ENCODE peak calls at places on chromosomes 12 and 14, in five cellular contexts. Y, U, P, Z and B are unnamed samples.

GRCh38 chr12:48420031-48420775 is 52.2 kb upstream of the ANP32D start:
- DNase-seq in U (no peak), Z (no peak), P (no peak), Y (no peak), B (no peak)

GRCh38 chr12:120640840-120641833 is 711 bp downstream of the CABP1 start:
- DNase-seq in P (peak), U (no peak), Z (peak), Y (peak), B (no peak)

GRCh38 chr12:109987615-109988014 is 8.6 kb downstream of the GIT2 start:
- DNase-seq in U (no peak), Y (no peak), Z (no peak), P (no peak), B (no peak)

GRCh38 chr12:111033281-111034147 is 113.1 kb upstream of the MYL2 start:
- DNase-seq in Z (no peak), U (no peak), P (peak), Y (no peak), B (no peak)

GRCh38 chr12:76035045-76035444 is 3.5 kb upstream of the PHLDA1 start:
- DNase-seq in Y (no peak), Z (no peak), P (no peak), U (no peak), B (no peak)

GRCh38 chr14:76473381-76474263 is 97.7 kb downstream of the ESRRB start:
- DNase-seq in U (no peak), Y (no peak), Z (peak), P (no peak), B (no peak)

GRCh38 chr14:101473045-101473729 is 88.1 kb upstream of the DIO3 start:
- DNase-seq in U (peak), Y (no peak), Z (no peak), P (no peak), B (no peak)

GRCh38 chr12:59036973-59037807 is 116.9 kb upstream of the LRIG3 start:
- DNase-seq in P (no peak), U (no peak), Y (no peak), Z (no peak), B (no peak)

GRCh38 chr12:65779091-65779642 is 45.1 kb upstream of the HMGA2 start:
- DNase-seq in Y (no peak), P (no peak), Z (no peak), U (no peak), B (no peak)

GRCh38 chr14:52014601-52015267 is 25.4 kb downstream of the RTRAF start:
- DNase-seq in P (no peak), U (no peak), Z (peak), Y (no peak), B (no peak)

GRCh38 chr12:63353559-63353958 is 202.6 kb upstream of the AVPR1A start:
- DNase-seq in U (no peak), P (no peak), Z (no peak), Y (no peak), B (no peak)

GRCh38 chr14:61608245-61609142 is 86.8 kb upstream of the HIF1A start:
- DNase-seq in P (no peak), U (no peak), Z (no peak), Y (no peak), B (no peak)

GRCh38 chr12:112018571-112019237 is 5.5 kb downstream of the ERP29 start:
- DNase-seq in P (no peak), Y (no peak), Z (no peak), U (no peak), B (no peak)

GRCh38 chr12:130835011-130835410 is 4.0 kb downstream of the STX2 start:
- DNase-seq in U (no peak), Z (no peak), Y (no peak), P (no peak), B (no peak)

GRCh38 chr12:78645956-78646355 is 218.6 kb upstream of the SYT1 start:
- DNase-seq in Z (no peak), Y (no peak), P (no peak), U (no peak), B (no peak)

GRCh38 chr14:33781267-33781666 is 169.6 kb downstream of the EGLN3 start:
- DNase-seq in U (no peak), P (no peak), Z (no peak), Y (no peak), B (no peak)

GRCh38 chr14:55411426-55412389 is at the start of gene ATG14:
- DNase-seq in P (peak), U (peak), Y (peak), Z (peak), B (no peak)

GRCh38 chr14:92121207-92121669 is 268 bp downstream of the NDUFB1 start:
- DNase-seq in Z (peak), Y (peak), U (no peak), P (no peak), B (no peak)

GRCh38 chr14:58898655-58899316 is 261.0 kb downstream of the DACT1 start:
- DNase-seq in P (no peak), U (no peak), Y (no peak), Z (no peak), B (no peak)

GRCh38 chr14:30770376-30770775 is 104.0 kb upstream of the COCH start:
- DNase-seq in U (no peak), Z (no peak), P (no peak), Y (no peak), B (no peak)

GRCh38 chr12:128259556-128260070 is 7.4 kb upstream of the TMEM132C start:
- DNase-seq in U (no peak), Y (no peak), Z (no peak), P (peak), B (no peak)

GRCh38 chr14:76829650-76830421 is 3.6 kb downstream of the LRRC74A start:
- DNase-seq in P (no peak), U (no peak), Y (no peak), Z (peak), B (no peak)

GRCh38 chr14:69554500-69554899 is 20.2 kb downstream of the CCDC177 start:
- DNase-seq in U (no peak), Y (no peak), Z (no peak), P (no peak), B (no peak)

GRCh38 chr14:69152181-69152943 is 557 bp downstream of the DCAF5 start:
- DNase-seq in P (no peak), Y (peak), U (peak), Z (no peak), B (no peak)

GRCh38 chr12:47920913-47921312 is 16.1 kb upstream of the VDR start:
- DNase-seq in U (no peak), Z (no peak), P (no peak), Y (no peak), B (no peak)

GRCh38 chr14:22536853-22537338 is 52.1 kb downstream of the DAD1 start:
- DNase-seq in Z (peak), U (peak), P (no peak), Y (peak), B (no peak)

GRCh38 chr12:9851927-9852326 is 17.2 kb downstream of the CLEC2B start:
- DNase-seq in Z (no peak), P (no peak), U (no peak), Y (no peak), B (no peak)

GRCh38 chr14:22493143-22493542 is 95.9 kb downstream of the DAD1 start:
- DNase-seq in U (no peak), P (no peak), Z (no peak), Y (no peak), B (no peak)

GRCh38 chr14:64788706-64789105 is 84.5 kb downstream of the PLEKHG3 start:
- DNase-seq in Z (no peak), Y (no peak), U (no peak), P (no peak), B (no peak)

GRCh38 chr12:66087365-66087943 is 43.1 kb downstream of the LLPH start:
- DNase-seq in P (peak), Y (peak), Z (peak), U (no peak), B (no peak)

DNA sequence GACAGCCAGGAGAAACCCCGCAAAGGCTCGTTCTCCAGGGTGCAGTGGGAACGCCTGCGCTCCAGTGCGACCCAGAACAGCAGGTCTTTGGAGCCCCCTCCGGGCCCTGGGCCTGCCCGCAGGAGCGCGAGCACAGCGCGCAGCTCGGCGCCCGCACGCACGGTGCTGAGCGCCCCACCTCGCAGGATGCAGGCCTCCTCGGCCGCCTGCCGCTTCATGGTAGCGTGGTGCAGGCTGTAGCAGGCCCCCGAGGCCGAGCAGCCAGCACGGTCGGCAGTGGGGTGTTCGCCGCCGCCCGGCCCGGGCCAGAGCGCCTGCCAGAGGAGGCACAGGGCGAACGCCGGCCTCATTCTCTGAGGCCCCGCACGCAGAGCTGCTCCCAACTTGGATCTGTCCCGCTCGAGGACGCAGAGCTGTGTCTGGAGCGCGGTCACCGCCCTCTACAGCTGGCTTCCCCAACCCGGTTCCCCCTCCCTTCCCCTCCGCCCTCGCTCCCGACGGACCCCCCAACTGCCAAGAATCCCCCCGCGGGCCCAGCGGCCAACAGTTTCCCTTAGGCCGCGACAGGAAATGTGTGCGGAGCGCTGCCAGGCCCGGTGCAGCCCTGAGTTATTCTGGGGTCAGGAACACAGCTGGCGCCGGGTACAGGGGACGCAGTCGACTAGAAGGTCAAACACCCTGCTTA is at the start of gene CLEC14A:
- DNase-seq in Z (peak), P (peak), U (peak), Y (peak), B (peak)
- TF ChIP-seq CTCF in Z (no peak), P (no peak), U (no peak), Y (no peak), B (no peak)

GRCh38 chr14:29156096-29156495 is 389.5 kb downstream of the FOXG1 start:
- DNase-seq in Y (no peak), P (no peak), Z (no peak), U (no peak), B (no peak)

GRCh38 chr14:29149798-29150197 is 383.2 kb downstream of the FOXG1 start:
- DNase-seq in P (no peak), U (no peak), Z (no peak), Y (no peak), B (no peak)

GRCh38 chr14:29148221-29148620 is 381.6 kb downstream of the FOXG1 start:
- DNase-seq in P (no peak), Z (no peak), Y (no peak), U (no peak), B (no peak)

DNA sequence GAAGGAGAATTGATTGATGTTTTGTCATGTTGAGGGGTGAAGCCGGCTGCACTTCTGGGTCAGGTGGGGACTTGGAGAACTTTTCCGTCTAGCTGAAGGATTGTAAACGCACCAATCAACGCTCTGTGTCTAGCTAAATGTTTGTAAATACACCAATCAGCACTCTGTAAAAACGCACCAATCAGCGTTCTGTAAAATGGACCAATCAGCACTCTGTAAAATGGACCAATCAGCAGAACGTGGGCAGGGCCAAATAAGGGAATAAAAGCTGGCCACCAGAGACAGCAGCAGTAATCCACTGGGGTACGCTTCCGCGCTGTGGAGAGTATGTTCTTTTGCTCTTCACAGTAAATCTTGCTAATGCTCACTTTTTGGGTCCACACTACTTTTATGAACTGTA is 384.1 kb downstream of the FOXG1 start:
- DNase-seq in P (no peak), U (no peak), Z (no peak), Y (no peak), B (no peak)
- TF ChIP-seq CTCF in P (no peak), U (no peak), Z (no peak), Y (no peak), B (no peak)

DNA sequence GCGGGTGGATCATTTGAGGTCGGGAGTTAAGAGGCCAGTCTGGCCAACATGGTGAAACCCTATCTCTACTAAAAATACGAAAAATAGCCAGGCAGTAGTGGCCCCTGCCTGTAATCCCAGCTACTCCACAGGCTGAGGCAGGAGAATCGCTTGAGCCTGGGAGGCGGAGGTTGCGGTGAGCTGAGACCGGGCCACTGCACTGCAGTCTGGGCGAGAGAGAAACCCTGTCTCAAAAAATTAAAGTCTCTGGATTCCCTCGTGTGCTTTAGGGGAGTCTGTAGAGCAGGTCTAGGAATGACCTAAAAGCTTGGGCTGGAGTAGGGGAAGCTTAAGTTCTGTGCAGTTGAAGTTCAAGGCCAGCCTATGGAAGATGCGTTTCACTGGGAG is 697 bp upstream of the TULP3 start:
- DNase-seq in U (no peak), P (no peak), Y (no peak), Z (no peak), B (no peak)
- TF ChIP-seq CTCF in U (no peak), P (no peak), Y (no peak), Z (no peak), B (no peak)

DNA sequence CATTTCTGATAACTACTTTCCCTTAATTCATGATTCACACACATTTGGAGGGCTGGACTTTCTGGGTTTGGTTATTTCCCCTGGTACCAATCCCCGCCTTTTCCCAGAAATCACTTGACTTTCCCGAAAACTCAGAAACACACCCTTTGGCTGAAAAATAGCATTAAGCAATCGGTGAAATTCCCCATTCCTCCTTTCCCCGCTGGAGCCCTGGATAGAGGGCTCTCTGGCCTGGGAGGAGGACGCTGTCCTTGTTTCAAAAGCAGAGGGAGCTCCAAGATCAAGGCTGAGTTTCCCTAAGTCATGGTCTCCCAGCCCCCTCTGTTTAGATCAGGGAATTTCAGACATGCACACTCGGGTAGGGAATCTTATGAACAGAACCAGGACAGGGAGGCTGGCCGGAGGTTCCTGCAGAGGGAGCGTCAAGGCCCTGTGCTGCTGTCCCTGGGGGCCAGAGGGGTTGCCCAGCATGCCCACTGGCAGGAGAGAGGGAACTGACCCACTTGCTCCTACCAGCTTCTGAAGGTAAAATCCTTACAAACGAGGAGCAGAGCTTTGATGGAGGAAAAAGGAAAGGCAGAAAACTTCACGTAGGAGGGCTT is at the start of gene C1S:
- DNase-seq in U (peak), Z (peak), P (no peak), Y (no peak), B (no peak)
- TF ChIP-seq CTCF in U (peak), Z (peak), P (peak), Y (no peak), B (peak)

GRCh38 chr12:38669530-38669929 is 235.9 kb downstream of the CPNE8 start:
- DNase-seq in Z (no peak), P (no peak), U (no peak), Y (no peak), B (no peak)

GRCh38 chr12:38662851-38663250 is 242.5 kb downstream of the CPNE8 start:
- DNase-seq in Y (no peak), Z (no peak), P (no peak), U (no peak), B (no peak)

GRCh38 chr12:38669081-38669480 is 236.3 kb downstream of the CPNE8 start:
- DNase-seq in Y (no peak), Z (no peak), P (no peak), U (no peak), B (no peak)

GRCh38 chr12:38666425-38666824 is 239.0 kb downstream of the CPNE8 start:
- DNase-seq in Y (no peak), P (no peak), Z (no peak), U (no peak), B (no peak)

GRCh38 chr12:38664661-38665269 is 240.6 kb downstream of the CPNE8 start:
- DNase-seq in P (no peak), Y (peak), Z (no peak), U (no peak), B (no peak)
- TF ChIP-seq CTCF in P (peak), Y (peak), Z (peak), U (peak), B (peak)